ENCODE peak calls at places on chromosomes 16 and 17, in nine cellular contexts. N is omental fat pad, H is neural progenitor cell, X is AG09309, A is fibroblast of mammary gland, Q is GM20000, D is AG10803, B is transverse colon, F is WTC11. K is an unnamed sample.

GRCh38 chr16:80176114-80176513 is 364.7 kb upstream of the DYNLRB2 start:
- DNase-seq in F (no peak), N (no peak), A (peak; percentile 19), H (no peak), Q (no peak), D (peak; percentile 51), X (no peak), B (no peak), K (no peak)

GRCh38 chr16:70685061-70685937 is 554 bp downstream of the MTSS2 start:
- DNase-seq in A (no peak), B (no peak), F (no peak), D (no peak), H (no peak), X (no peak), N (no peak), Q (peak; percentile 70), K (no peak)

GRCh38 chr17:64357191-64357981 is 33.3 kb downstream of the PECAM1 start:
- DNase-seq in A (peak; percentile 100), X (peak; percentile 99), H (no peak), Q (no peak), F (no peak), N (no peak), B (peak; percentile 41), D (peak; percentile 100), K (no peak)

GRCh38 chr17:82887255-82888164 is 47.7 kb upstream of the ZNF750 start:
- DNase-seq in H (no peak), Q (no peak), D (no peak), N (no peak), A (peak; percentile 68), F (no peak), X (no peak), B (no peak), K (no peak)

GRCh38 chr16:47561286-47561685 is 100.2 kb downstream of the PHKB start:
- DNase-seq in X (no peak), B (no peak), D (no peak), Q (no peak), H (no peak), N (no peak), A (no peak), F (no peak), K (no peak)

GRCh38 chr17:29586676-29587469 is 2.6 kb downstream of the GIT1 start:
- DNase-seq in B (no peak), N (no peak), Q (no peak), X (no peak), F (no peak), A (no peak), D (no peak), H (no peak), K (no peak)

GRCh38 chr17:50056961-50057330 is 1.0 kb downstream of the ITGA3 start:
- DNase-seq in F (peak; percentile 41), D (peak; percentile 55), X (no peak), A (peak; percentile 41), Q (no peak), N (no peak), H (peak; percentile 49), B (peak; percentile 69), K (no peak)

GRCh38 chr16:2857451-2858244 is at the start of gene PRSS22:
- DNase-seq in N (no peak), B (peak; percentile 75), X (no peak), H (peak; percentile 38), Q (no peak), A (no peak), D (no peak), F (peak; percentile 47), K (peak; percentile 12)

GRCh38 chr17:63124536-63124935 is 158.5 kb downstream of the TANC2 start:
- DNase-seq in B (no peak), A (no peak), N (no peak), X (no peak), F (peak; percentile 29), Q (no peak), H (no peak), D (no peak), K (no peak)

GRCh38 chr17:68425979-68426378 is 31.3 kb downstream of the WIPI1 start:
- DNase-seq in B (no peak), D (no peak), A (no peak), Q (no peak), F (no peak), X (no peak), H (peak; percentile 0), N (no peak), K (no peak)

GRCh38 chr17:68868708-68869107 is 86.5 kb downstream of the ABCA8 start:
- DNase-seq in A (peak; percentile 51), H (no peak), X (no peak), B (no peak), Q (no peak), F (no peak), N (no peak), D (no peak), K (no peak)

GRCh38 chr17:51611585-51611984 is 351.2 kb downstream of the UTP18 start:
- DNase-seq in H (no peak), N (no peak), D (no peak), A (no peak), Q (no peak), F (no peak), X (no peak), B (no peak), K (no peak)

GRCh38 chr17:40326014-40326831 is 17.2 kb downstream of the RARA start:
- DNase-seq in X (no peak), B (peak; percentile 55), N (no peak), D (no peak), A (no peak), Q (no peak), H (no peak), F (no peak), K (no peak)

GRCh38 chr16:29743827-29744531 is 1.8 kb downstream of the C16orf54 start:
- DNase-seq in N (no peak), D (no peak), A (no peak), X (no peak), F (no peak), H (no peak), B (peak; percentile 28), Q (no peak), K (no peak)

GRCh38 chr17:61007980-61008379 is 330.3 kb downstream of the BCAS3 start:
- DNase-seq in X (no peak), Q (no peak), D (no peak), A (peak; percentile 20), B (peak; percentile 48), N (no peak), F (no peak), H (peak; percentile 19), K (no peak)

GRCh38 chr16:8812162-8812843 is 14.7 kb downstream of the PMM2 start:
- DNase-seq in B (no peak), A (no peak), D (no peak), Q (no peak), N (no peak), X (no peak), H (no peak), F (no peak), K (no peak)

GRCh38 chr16:57534881-57535658 is 1.3 kb downstream of the CCDC102A start:
- DNase-seq in D (no peak), A (no peak), B (no peak), F (no peak), N (peak; percentile 23), X (no peak), H (no peak), Q (peak; percentile 25), K (peak; percentile 22)

GRCh38 chr17:51362818-51363598 is 102.7 kb downstream of the UTP18 start:
- DNase-seq in H (no peak), A (no peak), D (no peak), N (no peak), F (no peak), Q (no peak), X (no peak), B (no peak), K (no peak)

GRCh38 chr17:55745258-55745657 is 5.6 kb upstream of the PCTP start:
- DNase-seq in A (no peak), X (no peak), H (no peak), D (no peak), Q (no peak), B (no peak), N (no peak), F (no peak), K (no peak)

GRCh38 chr17:2222301-2222700 is 81.3 kb downstream of the SMG6 start:
- DNase-seq in X (no peak), N (no peak), D (no peak), B (no peak), H (no peak), Q (peak; percentile 48), A (no peak), F (no peak), K (peak; percentile 50)

GRCh38 chr16:19835989-19836421 is 48.6 kb downstream of the GPRC5B start:
- DNase-seq in N (no peak), H (no peak), Q (no peak), D (peak; percentile 40), F (no peak), X (no peak), B (no peak), A (peak; percentile 67), K (no peak)
- TF ChIP-seq CTCF in N (no peak), H (no peak), Q (no peak), D (no peak), F (no peak), X (no peak), B (no peak), A (no peak), K (no peak)

GRCh38 chr16:1285669-1286491 is 23.6 kb upstream of the UBE2I start:
- DNase-seq in X (no peak), B (no peak), N (no peak), H (no peak), A (no peak), F (no peak), Q (no peak), D (no peak), K (no peak)
- TF ChIP-seq CTCF in X (no peak), B (no peak), N (no peak), H (peak; percentile 18), A (no peak), F (no peak), Q (no peak), D (no peak), K (no peak)

DNA sequence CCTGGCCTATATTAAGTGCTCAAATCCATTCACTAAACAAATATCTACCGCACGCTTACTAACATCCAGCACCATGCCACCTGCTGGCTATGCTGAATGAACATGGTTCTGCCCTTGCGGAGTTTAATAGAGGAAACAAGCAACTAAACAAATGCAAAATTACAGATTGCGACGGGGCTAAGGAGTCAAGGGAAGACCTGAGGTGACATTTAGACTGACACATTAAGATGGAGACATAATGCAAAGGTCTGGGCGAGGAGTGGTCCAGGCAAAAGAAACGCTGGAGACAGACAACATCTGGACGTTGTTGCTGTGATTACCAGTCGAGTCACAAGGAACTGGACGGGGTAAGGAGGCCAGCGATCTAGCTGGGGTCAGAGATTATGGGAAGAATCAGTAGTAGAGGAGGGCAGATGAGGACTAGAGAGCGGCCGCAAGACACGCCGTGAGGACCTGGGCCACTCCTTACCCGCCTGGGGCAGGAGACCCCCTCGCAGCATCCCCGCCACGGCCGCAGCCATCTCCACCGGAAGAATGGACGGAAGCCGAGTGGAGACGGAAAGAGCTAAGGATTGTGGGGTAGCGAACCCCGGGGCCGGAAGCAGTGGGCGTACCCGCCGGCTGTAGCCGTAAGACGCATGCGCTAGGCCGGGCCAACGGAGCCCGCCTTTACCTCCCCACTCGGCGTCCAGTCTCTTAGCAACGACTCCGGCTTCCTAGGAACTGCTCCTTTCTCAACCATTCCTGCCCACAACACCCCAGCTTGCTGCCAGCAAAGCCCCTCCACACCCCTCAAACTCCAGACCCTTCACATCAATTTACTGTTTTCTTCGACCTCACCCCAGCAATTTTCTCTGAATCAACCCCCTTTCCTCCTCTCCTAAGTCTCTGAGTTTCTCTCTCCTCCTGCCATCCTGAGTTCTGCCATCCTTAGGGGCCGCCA is at the start of the genes LRRC46 and MRPL10:
- DNase-seq in D (peak; percentile 89), B (peak; percentile 95), N (peak; percentile 74), A (peak; percentile 89), Q (peak; percentile 96), H (peak; percentile 97), X (peak; percentile 67), F (peak; percentile 93), K (peak; percentile 99)
- TF ChIP-seq CTCF in D (peak; percentile 57), B (no peak), N (no peak), A (peak; percentile 36), Q (no peak), H (peak; percentile 44), X (peak; percentile 44), F (no peak), K (no peak)

GRCh38 chr16:77782694-77783093 is 5.7 kb upstream of the VAT1L start:
- DNase-seq in Q (no peak), N (no peak), F (no peak), X (no peak), H (no peak), A (peak; percentile 46), B (no peak), D (no peak), K (no peak)
- TF ChIP-seq CTCF in Q (peak; percentile 10), N (no peak), F (no peak), X (peak; percentile 45), H (peak; percentile 43), A (peak; percentile 48), B (no peak), D (peak; percentile 41), K (peak; percentile 17)